ENCODE peak calls at places on chromosomes 1 and 21, in nine cellular contexts. W, G, Q, J, L, P, E, Z and O are unnamed samples.

GRCh38 chr1:88035578-88035977 is 648.5 kb upstream of the PKN2 start:
- DNase-seq in W (peak), G (no peak), Q (no peak), J (no peak), L (no peak), P (no peak), E (no peak), Z (no peak), O (no peak)

GRCh38 chr1:225903623-225904022 is 14.7 kb upstream of the LEFTY1 start:
- DNase-seq in W (no peak), G (no peak), Q (no peak), J (no peak), L (no peak), P (no peak), E (no peak), Z (no peak), O (no peak)

GRCh38 chr1:110798691-110799256 is 74.2 kb upstream of the CD53 start:
- DNase-seq in W (peak), G (no peak), Q (no peak), J (no peak), L (no peak), P (no peak), E (no peak), Z (no peak), O (no peak)

GRCh38 chr21:34946385-34947121 is 102.5 kb downstream of the RUNX1 start:
- DNase-seq in W (no peak), G (no peak), Q (no peak), J (no peak), L (no peak), P (no peak), E (no peak), Z (no peak), O (no peak)

GRCh38 chr1:210755991-210756669 is 377.8 kb downstream of the KCNH1 start:
- DNase-seq in W (no peak), G (no peak), Q (no peak), J (no peak), L (no peak), P (no peak), E (no peak), Z (no peak), O (no peak)

GRCh38 chr1:30916296-30916695 is 7.7 kb upstream of the SDC3 start:
- DNase-seq in W (no peak), G (no peak), Q (no peak), J (no peak), L (no peak), P (no peak), E (no peak), Z (peak), O (no peak)

GRCh38 chr1:175600721-175601440 is 142.5 kb downstream of the TNR start:
- DNase-seq in W (no peak), G (no peak), Q (no peak), J (no peak), L (no peak), P (no peak), E (no peak), Z (no peak), O (no peak)

GRCh38 chr1:59673575-59674467 is 140.9 kb upstream of the HOOK1 start:
- DNase-seq in W (peak), G (no peak), Q (no peak), J (peak), L (no peak), P (no peak), E (peak), Z (no peak), O (no peak)

GRCh38 chr1:172993640-172994039 is 57.1 kb downstream of the TNFSF18 start:
- DNase-seq in W (no peak), G (peak), Q (peak), J (no peak), L (peak), P (no peak), E (no peak), Z (no peak), O (no peak)

GRCh38 chr1:201181323-201181722 is 9.3 kb upstream of the IGFN1 start:
- DNase-seq in W (no peak), G (no peak), Q (no peak), J (no peak), L (no peak), P (no peak), E (no peak), Z (no peak), O (no peak)

GRCh38 chr1:54218883-54219687 is 19.1 kb downstream of the MRPL37 start:
- DNase-seq in W (no peak), G (peak), Q (peak), J (no peak), L (no peak), P (no peak), E (no peak), Z (no peak), O (no peak)

GRCh38 chr1:38733761-38734160 is 125.8 kb downstream of the RRAGC start:
- DNase-seq in W (peak), G (no peak), Q (no peak), J (no peak), L (no peak), P (no peak), E (no peak), Z (no peak), O (no peak)

GRCh38 chr1:200245492-200245891 is 164.3 kb downstream of the ZNF281 start:
- DNase-seq in W (peak), G (peak), Q (peak), J (no peak), L (no peak), P (no peak), E (no peak), Z (no peak), O (no peak)

GRCh38 chr1:81556968-81557367 is 243.8 kb upstream of the ADGRL2 start:
- DNase-seq in W (no peak), G (no peak), Q (no peak), J (no peak), L (no peak), P (no peak), E (no peak), Z (no peak), O (no peak)

GRCh38 chr1:65260851-65261473 is 48.4 kb upstream of the DNAJC6 start:
- DNase-seq in W (peak), G (peak), Q (no peak), J (peak), L (no peak), P (no peak), E (no peak), Z (no peak), O (no peak)

GRCh38 chr1:172167801-172168596 is 252.5 kb upstream of the C1orf105 start:
- DNase-seq in W (peak), G (peak), Q (peak), J (no peak), L (no peak), P (no peak), E (no peak), Z (no peak), O (no peak)

GRCh38 chr1:117757668-117758067 is 151.8 kb downstream of the TENT5C start:
- DNase-seq in W (no peak), G (peak), Q (no peak), J (no peak), L (no peak), P (no peak), E (no peak), Z (no peak), O (no peak)

GRCh38 chr1:7104053-7104738 is 318.9 kb downstream of the CAMTA1 start:
- DNase-seq in W (no peak), G (no peak), Q (no peak), J (no peak), L (no peak), P (peak), E (no peak), Z (no peak), O (no peak)

GRCh38 chr21:43373387-43374227 is 53.3 kb downstream of the SIK1 start:
- DNase-seq in W (no peak), G (no peak), Q (no peak), J (no peak), L (no peak), P (no peak), E (no peak), Z (no peak), O (no peak)

GRCh38 chr1:244011796-244012195 is 39.3 kb upstream of the ZBTB18 start:
- DNase-seq in W (no peak), G (no peak), Q (no peak), J (no peak), L (no peak), P (no peak), E (no peak), Z (no peak), O (no peak)

GRCh38 chr21:26686278-26686677 is 113.2 kb upstream of the CYYR1 start:
- DNase-seq in W (peak), G (peak), Q (peak), J (no peak), L (no peak), P (no peak), E (no peak), Z (no peak), O (no peak)

GRCh38 chr1:32393136-32393535 is 1.1 kb downstream of the BSDC1 start:
- DNase-seq in W (peak), G (peak), Q (peak), J (no peak), L (no peak), P (no peak), E (no peak), Z (no peak), O (no peak)

GRCh38 chr1:20082772-20083171 is 12.8 kb downstream of the PLA2G5 start:
- DNase-seq in W (no peak), G (no peak), Q (no peak), J (no peak), L (no peak), P (no peak), E (no peak), Z (no peak), O (no peak)

GRCh38 chr1:119713039-119713537 is 1.4 kb downstream of the PHGDH start:
- DNase-seq in W (peak), G (peak), Q (no peak), J (peak), L (no peak), P (peak), E (no peak), Z (no peak), O (no peak)

GRCh38 chr1:108916788-108917187 is 40.0 kb downstream of the GPSM2 start:
- DNase-seq in W (no peak), G (no peak), Q (no peak), J (no peak), L (no peak), P (no peak), E (no peak), Z (no peak), O (no peak)

GRCh38 chr21:38985423-38986378 is 180.0 kb downstream of the ETS2 start:
- DNase-seq in W (peak), G (peak), Q (peak), J (peak), L (peak), P (peak), E (peak), Z (peak), O (no peak)

GRCh38 chr21:27759091-27759659 is 792.3 kb upstream of the ADAMTS5 start:
- DNase-seq in W (peak), G (peak), Q (no peak), J (peak), L (no peak), P (peak), E (no peak), Z (no peak), O (no peak)

GRCh38 chr1:56376188-56376984 is 203.0 kb downstream of the PLPP3 start:
- DNase-seq in W (peak), G (peak), Q (peak), J (no peak), L (no peak), P (no peak), E (peak), Z (peak), O (no peak)

GRCh38 chr1:50346621-50347020 is 76.6 kb downstream of the DMRTA2 start:
- DNase-seq in W (no peak), G (no peak), Q (no peak), J (no peak), L (no peak), P (no peak), E (no peak), Z (no peak), O (no peak)

GRCh38 chr1:234111458-234112142 is 207.1 kb downstream of the SLC35F3 start:
- DNase-seq in W (peak), G (peak), Q (peak), J (peak), L (no peak), P (peak), E (no peak), Z (no peak), O (peak)

GRCh38 chr1:117231748-117232373 is 21.1 kb upstream of the VTCN1 start:
- DNase-seq in W (no peak), G (no peak), Q (no peak), J (peak), L (no peak), P (no peak), E (no peak), Z (no peak), O (no peak)

GRCh38 chr1:106620521-106620954 is 435.9 kb upstream of the PRMT6 start:
- DNase-seq in W (peak), G (peak), Q (peak), J (no peak), L (no peak), P (no peak), E (no peak), Z (no peak), O (no peak)

GRCh38 chr1:210302501-210302900 is 26.2 kb upstream of the HHAT start:
- DNase-seq in W (no peak), G (no peak), Q (no peak), J (no peak), L (no peak), P (no peak), E (peak), Z (no peak), O (no peak)

GRCh38 chr1:18929686-18930085 is 26.8 kb downstream of the IFFO2 start:
- DNase-seq in W (no peak), G (peak), Q (peak), J (no peak), L (no peak), P (no peak), E (no peak), Z (no peak), O (no peak)

GRCh38 chr1:206801467-206801866 is 29.2 kb upstream of the IL10 start:
- DNase-seq in W (no peak), G (no peak), Q (no peak), J (no peak), L (no peak), P (no peak), E (no peak), Z (no peak), O (no peak)

GRCh38 chr1:168360151-168360550 is 79.5 kb downstream of the TBX19 start:
- DNase-seq in W (peak), G (peak), Q (peak), J (peak), L (no peak), P (no peak), E (no peak), Z (no peak), O (no peak)

GRCh38 chr21:40717008-40717407 is 129.9 kb downstream of the DSCAM start:
- DNase-seq in W (peak), G (no peak), Q (no peak), J (peak), L (no peak), P (no peak), E (no peak), Z (no peak), O (no peak)

GRCh38 chr21:46157987-46158451 is 2.6 kb upstream of the FTCD start:
- DNase-seq in W (no peak), G (no peak), Q (no peak), J (peak), L (no peak), P (no peak), E (no peak), Z (peak), O (no peak)

DNA sequence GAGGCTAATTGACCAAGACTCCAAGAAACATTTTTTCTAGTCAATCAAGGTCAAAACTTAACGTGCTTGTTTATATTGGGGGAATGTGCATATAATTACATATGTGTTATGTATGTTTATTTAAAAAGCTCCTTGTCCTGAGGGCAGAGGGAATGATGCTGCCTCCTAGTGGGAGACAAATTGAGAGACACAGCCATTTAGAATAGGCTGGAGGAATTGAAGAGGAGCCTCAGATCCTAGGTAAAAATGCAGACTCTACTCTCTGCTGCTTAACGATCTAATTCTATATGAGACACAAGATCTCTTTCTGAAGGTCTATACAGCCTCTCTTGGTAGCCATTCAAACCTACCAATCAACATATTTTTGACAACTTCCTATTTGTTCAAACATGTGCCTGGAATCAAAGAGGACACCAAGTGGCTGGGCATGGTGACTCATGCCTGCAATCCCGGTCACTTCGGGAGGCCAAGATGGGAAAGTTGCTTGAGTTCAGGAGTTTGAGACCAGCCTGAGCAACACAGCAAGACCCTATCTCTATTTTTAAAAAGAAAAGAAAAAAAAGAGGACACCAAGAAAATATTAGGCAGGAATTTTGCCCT is 136.6 kb upstream of the ZNF648 start:
- DNase-seq in W (peak), G (no peak), Q (no peak), J (no peak), L (no peak), P (no peak), E (peak), Z (peak), O (no peak)
- TF ChIP-seq CTCF in W (peak), G (peak), Q (no peak), J (peak), L (peak), P (peak), E (no peak), Z (peak), O (no peak)

GRCh38 chr1:199033709-199034108 is 394.9 kb downstream of the PTPRC start:
- DNase-seq in W (no peak), G (no peak), Q (no peak), J (no peak), L (no peak), P (no peak), E (no peak), Z (no peak), O (no peak)
- TF ChIP-seq CTCF in W (no peak), G (no peak), Q (no peak), J (no peak), L (no peak), P (no peak), E (no peak), Z (no peak), O (no peak)

DNA sequence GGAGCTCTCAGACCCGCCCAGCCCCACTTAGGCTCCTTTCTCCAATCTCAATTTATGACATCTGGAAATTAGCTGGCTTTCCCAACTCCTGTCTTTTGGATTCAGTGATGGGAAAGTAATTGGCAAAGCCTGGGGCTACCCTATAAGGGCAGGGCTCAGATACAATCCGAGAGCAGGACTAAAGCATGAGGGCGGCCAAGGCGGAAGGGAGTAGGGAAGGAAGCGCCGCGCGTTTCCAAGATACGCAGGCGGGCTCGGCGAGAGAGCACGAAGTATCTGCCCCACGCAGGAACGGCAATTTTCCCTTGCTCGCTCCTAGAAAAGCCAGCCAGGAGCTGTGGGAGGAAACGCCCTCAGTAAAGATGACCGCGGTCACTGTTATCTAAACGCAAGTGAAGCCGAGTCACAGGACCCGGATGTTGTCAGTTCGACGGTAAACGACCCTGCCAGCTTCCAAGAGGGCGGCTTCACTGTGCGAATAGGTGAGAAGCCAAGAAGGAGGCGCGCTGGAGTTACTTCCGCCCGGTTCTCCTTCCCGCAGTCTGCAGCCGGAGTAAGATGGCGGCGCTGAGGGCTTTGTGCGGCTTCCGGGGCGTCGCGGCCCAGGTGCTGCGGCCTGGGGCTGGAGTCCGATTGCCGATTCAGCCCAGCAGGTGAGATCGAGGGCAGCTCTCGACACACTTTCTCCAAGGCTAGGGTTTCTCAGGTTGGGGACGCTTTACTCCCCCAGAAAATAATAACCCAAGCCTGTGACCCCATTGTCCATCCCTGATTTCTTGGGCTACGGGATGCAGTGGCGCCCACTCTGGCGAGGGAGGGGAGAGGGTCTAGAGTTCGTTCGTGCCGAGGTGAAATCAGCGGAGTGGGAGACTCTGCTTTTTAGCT is at the start of gene NDUFS2:
- DNase-seq in W (peak), G (peak), Q (peak), J (peak), L (peak), P (peak), E (peak), Z (peak), O (peak)
- TF ChIP-seq CTCF in W (no peak), G (peak), Q (peak), J (peak), L (peak), P (peak), E (no peak), Z (no peak), O (peak)

DNA sequence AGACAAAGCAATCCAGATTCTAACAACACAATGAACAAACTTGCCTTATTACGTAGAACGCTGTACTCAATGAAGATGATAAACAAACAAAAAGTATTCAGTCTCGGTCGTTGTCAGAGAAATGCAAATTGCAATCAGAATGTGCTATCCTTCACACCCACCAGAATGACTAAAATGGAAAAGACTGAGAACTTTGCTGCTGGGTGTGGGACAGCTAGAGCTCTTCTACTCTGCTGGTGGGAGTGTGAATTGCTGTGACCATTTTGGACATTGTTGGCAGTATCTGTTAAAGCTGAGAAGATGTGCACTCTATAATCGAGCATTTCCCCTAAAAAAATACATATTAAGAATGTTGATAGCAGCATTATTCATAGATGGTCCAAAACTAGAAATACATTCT is 111.4 kb downstream of the PEX14 start:
- DNase-seq in W (no peak), G (no peak), Q (no peak), J (no peak), L (no peak), P (no peak), E (no peak), Z (no peak), O (no peak)
- TF ChIP-seq CTCF in W (peak), G (no peak), Q (no peak), J (no peak), L (no peak), P (no peak), E (no peak), Z (no peak), O (no peak)

GRCh38 chr1:9145714-9146113 is 16.8 kb upstream of the GPR157 start:
- DNase-seq in W (no peak), G (no peak), Q (no peak), J (no peak), L (no peak), P (no peak), E (no peak), Z (no peak), O (no peak)
- TF ChIP-seq CTCF in W (no peak), G (no peak), Q (no peak), J (no peak), L (no peak), P (no peak), E (no peak), Z (no peak), O (no peak)

GRCh38 chr1:1678581-1679380 is 13.8 kb downstream of the SLC35E2B start:
- DNase-seq in W (no peak), G (no peak), Q (no peak), J (peak), L (no peak), P (no peak), E (no peak), Z (peak), O (no peak)
- TF ChIP-seq CTCF in W (peak), G (peak), Q (peak), J (no peak), L (peak), P (no peak), E (no peak), Z (no peak), O (peak)